ENCODE peak calls at places on chromosomes 13 and 19, in seven cellular contexts. W, C, M, K, H, J and B are unnamed samples.
A peak's percentile ranks its signal among the peaks of the same experiment; 100 is the strongest.

GRCh38 chr13:29362849-29363604 is 232.5 kb downstream of the SLC7A1 start:
- DNase-seq in M (peak; percentile 42), J (peak; percentile 51), W (peak; percentile 55), H (peak; percentile 39), K (peak; percentile 30), C (peak; percentile 36), B (peak; percentile 51)

GRCh38 chr13:47036291-47037008 is 139.6 kb upstream of the HTR2A start:
- DNase-seq in J (peak; percentile 40), M (no peak), W (no peak), C (no peak), H (no peak), K (no peak), B (no peak)

GRCh38 chr19:39830847-39831246 is 3.1 kb downstream of the DYRK1B start:
- DNase-seq in J (no peak), C (no peak), W (no peak), M (no peak), K (no peak), H (no peak), B (no peak)

GRCh38 chr13:50188696-50189095 is 173.5 kb downstream of the KCNRG start:
- DNase-seq in J (no peak), K (no peak), C (no peak), M (no peak), W (no peak), H (no peak), B (no peak)

GRCh38 chr19:1259206-1259872 is 9.8 kb upstream of the CIRBP start:
- DNase-seq in M (no peak), J (no peak), C (peak; percentile 51), W (peak; percentile 74), H (no peak), K (peak; percentile 75), B (peak; percentile 72)

GRCh38 chr13:58119351-58119750 is 487.8 kb downstream of the PCDH17 start:
- DNase-seq in H (no peak), K (no peak), C (no peak), M (no peak), J (no peak), W (no peak), B (no peak)

GRCh38 chr13:50706505-50706904 is 137.0 kb downstream of the DLEU7 start:
- DNase-seq in K (no peak), W (no peak), H (no peak), C (no peak), M (no peak), J (no peak), B (no peak)

GRCh38 chr13:110433014-110433413 is 125.9 kb downstream of the COL4A2 start:
- DNase-seq in K (no peak), M (no peak), W (no peak), J (no peak), C (no peak), H (no peak), B (no peak)

GRCh38 chr19:3785464-3785937 is 680 bp downstream of the MATK start:
- DNase-seq in M (no peak), W (no peak), C (no peak), H (no peak), J (no peak), K (no peak), B (no peak)

GRCh38 chr13:82070411-82070810 is 1729.5 kb upstream of the SPRY2 start:
- DNase-seq in C (no peak), K (no peak), W (no peak), J (no peak), H (no peak), M (no peak), B (no peak)

GRCh38 chr19:18221815-18222725 is 4.2 kb downstream of the PDE4C start:
- DNase-seq in J (no peak), K (no peak), W (no peak), M (no peak), C (no peak), H (no peak), B (no peak)

GRCh38 chr19:22735911-22736645 is 47.9 kb downstream of the ZNF99 start:
- DNase-seq in W (no peak), H (no peak), K (no peak), M (no peak), C (no peak), J (no peak), B (no peak)

GRCh38 chr13:40079721-40080120 is 424.3 kb downstream of the COG6 start:
- DNase-seq in W (no peak), M (no peak), J (no peak), C (no peak), K (no peak), H (no peak), B (no peak)

GRCh38 chr13:100611678-100612492 is 23.3 kb upstream of the GGACT start:
- DNase-seq in M (no peak), K (no peak), J (no peak), C (no peak), H (no peak), W (no peak), B (no peak)

GRCh38 chr13:84998681-84999080 is 800.5 kb downstream of the SLITRK6 start:
- DNase-seq in W (no peak), M (no peak), K (no peak), J (no peak), H (no peak), C (no peak), B (no peak)

GRCh38 chr13:73835138-73835721 is 299.0 kb downstream of the KLF12 start:
- DNase-seq in H (no peak), K (no peak), M (peak; percentile 8), C (peak; percentile 66), W (peak; percentile 3), J (peak; percentile 37), B (peak; percentile 15)

GRCh38 chr19:33403221-33403972 is 29.9 kb downstream of the CEBPG start:
- DNase-seq in H (no peak), W (no peak), C (no peak), J (no peak), K (no peak), M (no peak), B (no peak)

GRCh38 chr19:5323475-5323811 is 17.2 kb downstream of the PTPRS start:
- DNase-seq in M (no peak), W (no peak), K (no peak), J (no peak), H (no peak), C (no peak), B (no peak)

GRCh38 chr13:21537105-21537504 is 66.9 kb downstream of the MICU2 start:
- DNase-seq in J (peak; percentile 18), C (peak; percentile 27), K (no peak), W (no peak), M (no peak), H (no peak), B (no peak)

GRCh38 chr19:6023085-6023682 is 45.2 kb upstream of the RANBP3 start:
- DNase-seq in J (peak; percentile 28), H (peak; percentile 34), M (no peak), K (no peak), W (no peak), C (peak; percentile 54), B (no peak)

GRCh38 chr19:41499899-41500298 is 56.9 kb downstream of the ERICH4 start:
- DNase-seq in K (no peak), W (no peak), H (no peak), J (no peak), M (no peak), C (no peak), B (no peak)

GRCh38 chr19:10292206-10292788 is 2.5 kb downstream of the ICAM5 start:
- DNase-seq in M (no peak), K (peak; percentile 67), C (peak; percentile 25), J (peak; percentile 30), H (no peak), W (peak; percentile 92), B (no peak)

GRCh38 chr19:40322271-40322610 is 26.0 kb downstream of the C19orf47 start:
- DNase-seq in J (no peak), K (no peak), H (peak; percentile 52), C (no peak), W (no peak), M (no peak), B (no peak)

GRCh38 chr19:38850976-38851621 is 1.3 kb upstream of the HNRNPL start:
- DNase-seq in J (no peak), M (no peak), K (peak; percentile 59), H (no peak), C (no peak), W (peak; percentile 50), B (no peak)

GRCh38 chr19:49513746-49514118 is 1.3 kb downstream of the FCGRT start:
- DNase-seq in J (no peak), W (no peak), C (no peak), M (no peak), H (no peak), K (no peak), B (peak; percentile 2)

GRCh38 chr13:108026671-108027410 is 188.5 kb downstream of the LIG4 start:
- DNase-seq in W (no peak), H (no peak), C (no peak), J (peak; percentile 53), M (no peak), K (no peak), B (no peak)

GRCh38 chr13:86765462-86765861 is 905.7 kb upstream of the SLITRK5 start:
- DNase-seq in W (no peak), K (no peak), H (no peak), C (no peak), M (no peak), J (no peak), B (no peak)

GRCh38 chr13:114090476-114090875 is 41.9 kb downstream of the RASA3 start:
- DNase-seq in W (no peak), C (no peak), J (no peak), K (no peak), M (no peak), H (no peak), B (no peak)